ENCODE peak calls at places on chromosome 13, in eight cellular contexts. X is effector memory CD8-positive, alpha-beta T cell; A is NCI-H748 treated with DMSO at 0.1 percent for 48 hours; J is HS-5; V is AG08396; G is lower leg skin; T is activated CD4-positive, CD25-positive, alpha-beta regulatory T cell; R is adrenal gland. L is an unnamed sample.

GRCh38 chr13:104854007-104854406 is 1681.5 kb downstream of the EFNB2 start:
- DNase-seq in V (no peak), A (no peak), G (no peak), X (no peak), R (no peak), T (no peak), J (no peak), L (no peak)

GRCh38 chr13:27374650-27375049 is 49.8 kb upstream of the GTF3A start:
- DNase-seq in J (no peak), G (peak), X (peak), T (no peak), V (peak), A (peak), R (peak), L (peak)

GRCh38 chr13:72959643-72960042 is 99.2 kb upstream of the KLF5 start:
- DNase-seq in R (no peak), G (no peak), T (no peak), V (no peak), A (peak), X (no peak), J (no peak), L (no peak)

GRCh38 chr13:113023217-113023597 is 54.2 kb downstream of the MCF2L start:
- DNase-seq in J (no peak), R (no peak), A (no peak), T (no peak), G (no peak), X (no peak), V (no peak), L (no peak)

GRCh38 chr13:28147489-28147888 is 9.1 kb downstream of the PAN3 start:
- DNase-seq in G (no peak), R (no peak), A (no peak), J (no peak), V (peak), X (no peak), T (no peak), L (no peak)

GRCh38 chr13:40624338-40624737 is 42.1 kb downstream of the FOXO1 start:
- DNase-seq in R (peak), X (no peak), J (peak), V (no peak), A (no peak), G (peak), T (peak), L (peak)

GRCh38 chr13:99991013-99991805 is 9.6 kb downstream of the ZIC2 start:
- DNase-seq in T (no peak), X (no peak), A (no peak), V (no peak), J (no peak), R (no peak), G (no peak), L (no peak)

GRCh38 chr13:26987614-26988013 is 184.0 kb downstream of the USP12 start:
- DNase-seq in R (peak), A (no peak), G (no peak), V (no peak), X (no peak), J (no peak), T (no peak), L (no peak)

GRCh38 chr13:19169991-19170390 is 11.6 kb downstream of the TUBA3C start:
- DNase-seq in X (no peak), J (no peak), V (no peak), A (no peak), T (no peak), G (no peak), R (no peak), L (no peak)

GRCh38 chr13:62747629-62748028 is 1332.0 kb upstream of the PCDH20 start:
- DNase-seq in X (no peak), G (no peak), V (no peak), J (peak), A (no peak), T (no peak), R (no peak), L (no peak)

GRCh38 chr13:109332501-109333499 is 453.6 kb downstream of the IRS2 start:
- DNase-seq in V (no peak), J (no peak), G (no peak), A (peak), R (no peak), X (no peak), T (no peak), L (no peak)

GRCh38 chr13:113109151-113110047 is 3.8 kb downstream of the F7 start:
- DNase-seq in R (no peak), T (no peak), G (no peak), V (no peak), J (no peak), X (no peak), A (no peak), L (no peak)

GRCh38 chr13:73059460-73060250 is 850 bp downstream of the KLF5 start:
- DNase-seq in A (peak), G (no peak), R (peak), J (no peak), X (peak), V (peak), T (no peak), L (peak)

GRCh38 chr13:41696163-41697003 is 239.0 kb downstream of the RGCC start:
- DNase-seq in V (peak), R (peak), A (no peak), X (no peak), J (peak), T (no peak), G (no peak), L (no peak)

GRCh38 chr13:53778937-53779336 is 750.3 kb downstream of the OLFM4 start:
- DNase-seq in A (no peak), X (no peak), V (no peak), R (no peak), J (no peak), T (no peak), G (no peak), L (no peak)

GRCh38 chr13:79079351-79079839 is 326.7 kb downstream of the RBM26 start:
- DNase-seq in V (no peak), X (no peak), J (no peak), A (no peak), T (no peak), R (no peak), G (no peak), L (no peak)

GRCh38 chr13:91946498-91947070 is 548.2 kb downstream of the GPC5 start:
- DNase-seq in R (no peak), J (no peak), X (no peak), A (peak), G (no peak), V (no peak), T (no peak), L (no peak)

GRCh38 chr13:71902676-71903075 is 35.7 kb upstream of the DACH1 start:
- DNase-seq in G (no peak), R (no peak), A (no peak), V (no peak), X (no peak), T (no peak), J (no peak), L (no peak)

GRCh38 chr13:99376132-99376531 is 68.9 kb upstream of the GPR183 start:
- DNase-seq in A (no peak), R (peak), T (no peak), X (no peak), J (no peak), V (no peak), G (peak), L (no peak)

GRCh38 chr13:59745395-59745788 is 418.3 kb downstream of the DIAPH3 start:
- DNase-seq in J (no peak), V (no peak), R (no peak), A (no peak), G (no peak), X (no peak), T (no peak), L (no peak)

GRCh38 chr13:56378566-56378965 is 762.2 kb upstream of the PRR20A start:
- DNase-seq in T (no peak), A (no peak), J (no peak), V (no peak), G (no peak), X (no peak), R (no peak), L (no peak)